ENCODE peak calls at places on chromosomes 11 and 22, in five cellular contexts. H is ascending aorta, U is NCI-H510A treated with DMSO at 0.1 percent for 48 hours, I is foreskin fibroblast, V is PC-3. W is an unnamed sample.

GRCh38 chr11:76623171-76623883 is 47.2 kb downstream of the LRRC32 start:
- DNase-seq in H (no peak), U (no peak), I (peak), V (peak), W (no peak)

GRCh38 chr11:121930004-121930965 is 185.7 kb downstream of the BLID start:
- DNase-seq in H (no peak), U (no peak), I (no peak), V (no peak), W (peak)

GRCh38 chr11:62108971-62109391 is 14.8 kb upstream of the INCENP start:
- DNase-seq in H (no peak), U (no peak), I (no peak), V (peak), W (no peak)

GRCh38 chr22:24474221-24474620 is 20.9 kb upstream of the UPB1 start:
- DNase-seq in H (no peak), U (no peak), I (peak), V (peak), W (no peak)

GRCh38 chr22:49208003-49208402 is 619.7 kb downstream of the BRD1 start:
- DNase-seq in H (no peak), U (no peak), I (no peak), V (no peak), W (no peak)

GRCh38 chr11:93073026-93073425 is 103.6 kb downstream of the MTNR1B start:
- DNase-seq in H (no peak), U (no peak), I (no peak), V (peak), W (no peak)

GRCh38 chr22:47067331-47067890 is 305.0 kb downstream of the TBC1D22A start:
- DNase-seq in H (no peak), U (no peak), I (no peak), V (no peak), W (no peak)

GRCh38 chr11:72144807-72145565 is 9.5 kb downstream of the FOLR3 start:
- DNase-seq in H (no peak), U (no peak), I (peak), V (peak), W (no peak)

GRCh38 chr11:62832346-62833234 is at the start of gene TEX54:
- DNase-seq in H (no peak), U (no peak), I (no peak), V (no peak), W (no peak)

GRCh38 chr22:20247608-20248171 is 20.4 kb downstream of the RTN4R start:
- DNase-seq in H (no peak), U (no peak), I (no peak), V (no peak), W (no peak)

GRCh38 chr11:31690041-31690440 is 121.1 kb downstream of the PAX6 start:
- DNase-seq in H (no peak), U (no peak), I (peak), V (no peak), W (no peak)

GRCh38 chr22:49574861-49575702 is 252.6 kb downstream of the BRD1 start:
- DNase-seq in H (no peak), U (no peak), I (no peak), V (no peak), W (no peak)

GRCh38 chr11:101797335-101797734 is 117.5 kb upstream of the CEP126 start:
- DNase-seq in H (no peak), U (no peak), I (peak), V (peak), W (no peak)

GRCh38 chr11:60771146-60771545 is 14.0 kb upstream of the MS4A10 start:
- DNase-seq in H (no peak), U (no peak), I (no peak), V (no peak), W (no peak)

GRCh38 chr11:15969701-15970329 is 386.5 kb downstream of the SOX6 start:
- DNase-seq in H (no peak), U (no peak), I (peak), V (no peak), W (peak)

GRCh38 chr22:24947881-24948280 is 1.4 kb upstream of the LHFPL7 start:
- DNase-seq in H (no peak), U (no peak), I (no peak), V (no peak), W (no peak)

GRCh38 chr11:114259124-114259526 is 37.1 kb upstream of the NNMT start:
- DNase-seq in H (no peak), U (no peak), I (no peak), V (no peak), W (no peak)

GRCh38 chr22:25057013-25057881 is 104.7 kb downstream of the KIAA1671 start:
- DNase-seq in H (no peak), U (peak), I (no peak), V (peak), W (peak)

GRCh38 chr11:70493089-70493474 is 94.8 kb downstream of the CTTN start:
- DNase-seq in H (no peak), U (no peak), I (no peak), V (no peak), W (no peak)

GRCh38 chr22:49305966-49306631 is 521.6 kb downstream of the BRD1 start:
- DNase-seq in H (no peak), U (no peak), I (no peak), V (no peak), W (no peak)

GRCh38 chr22:21044931-21045584 is 688 bp upstream of the LRRC74B start:
- DNase-seq in H (no peak), U (peak), I (peak), V (peak), W (no peak)

GRCh38 chr11:92960886-92961285 is 8.6 kb upstream of the MTNR1B start:
- DNase-seq in H (no peak), U (no peak), I (no peak), V (no peak), W (no peak)

GRCh38 chr11:116488836-116489389 is 283.9 kb downstream of the BUD13 start:
- DNase-seq in H (no peak), U (no peak), I (no peak), V (no peak), W (no peak)

GRCh38 chr11:11416917-11417316 is 63.9 kb upstream of the CSNK2A3 start:
- DNase-seq in H (no peak), U (no peak), I (peak), V (peak), W (no peak)

W was measured in NCI-H526 treated with DMSO at 0.1 percent for 48 hours.